ENCODE peak calls at places on chromosomes 12 and 14, in nine cellular contexts. V is GM23248, H is PC-9, P is psoas muscle, T is BE2C, Z is esophagus muscularis mucosa, U is hepatocyte, I is cardiac muscle cell, M is testis. B is an unnamed sample. For H3K4me1 and H3K27me3, the result is how much of the 10 kb centered on the place peaks cover.

GRCh38 chr14:88831285-88831684 is 6.8 kb downstream of the TTC8 start:
- DNase-seq in M (no peak), Z (no peak), U (no peak), V (peak), P (no peak), I (no peak), H (no peak), T (no peak), B (no peak)

GRCh38 chr12:92753976-92754885 is 51.4 kb downstream of the PLEKHG7 start:
- DNase-seq in V (no peak), T (no peak), P (no peak), I (no peak), M (no peak), Z (no peak), U (no peak), H (no peak), B (no peak)

GRCh38 chr12:68180792-68181744 is 21.5 kb upstream of the IFNG start:
- DNase-seq in Z (peak), U (peak), P (no peak), I (no peak), V (no peak), H (no peak), M (no peak), T (no peak), B (peak)

GRCh38 chr12:125645724-125646123 is 580.5 kb downstream of the AACS start:
- DNase-seq in I (peak), V (no peak), Z (no peak), T (no peak), U (no peak), H (no peak), P (no peak), M (no peak), B (no peak)

GRCh38 chr14:59123526-59123925 is 64.9 kb upstream of the DAAM1 start:
- DNase-seq in U (no peak), Z (no peak), T (no peak), M (no peak), I (no peak), H (no peak), P (no peak), V (peak), B (no peak)

GRCh38 chr14:104156142-104156541 is 17.8 kb downstream of the KIF26A start:
- DNase-seq in U (no peak), T (no peak), Z (no peak), P (no peak), V (no peak), H (no peak), M (no peak), I (no peak), B (no peak)

GRCh38 chr14:104161601-104162367 is 23.4 kb downstream of the KIF26A start:
- DNase-seq in H (no peak), Z (no peak), U (no peak), M (no peak), T (no peak), P (no peak), I (no peak), V (no peak), B (no peak)

GRCh38 chr12:47307680-47308399 is 228.1 kb upstream of the AMIGO2 start:
- DNase-seq in T (peak), H (peak), I (peak), Z (peak), U (peak), V (peak), M (peak), P (no peak), B (peak)

GRCh38 chr14:23217032-23217431 is 20.7 kb upstream of the RNF212B start:
- DNase-seq in P (no peak), M (no peak), U (no peak), H (no peak), I (no peak), T (no peak), Z (no peak), V (no peak), B (no peak)

GRCh38 chr12:119693006-119693405 is 25.1 kb downstream of the PRKAB1 start:
- DNase-seq in M (no peak), T (peak), H (no peak), Z (no peak), V (peak), P (no peak), U (peak), I (no peak), B (peak)

GRCh38 chr12:39451977-39452376 is 9.1 kb upstream of the KIF21A start:
- DNase-seq in T (no peak), U (no peak), M (no peak), H (no peak), I (no peak), P (no peak), V (no peak), Z (no peak), B (no peak)

GRCh38 chr12:89540586-89540985 is 14.7 kb upstream of the POC1B start:
- DNase-seq in I (no peak), P (no peak), Z (peak), V (no peak), M (no peak), U (no peak), T (no peak), H (no peak), B (no peak)

GRCh38 chr12:1655225-1655788 is 26.3 kb downstream of the WNT5B start:
- DNase-seq in T (no peak), V (peak), Z (no peak), H (no peak), M (no peak), U (no peak), I (no peak), P (no peak), B (peak)

GRCh38 chr12:132161046-132161781 is 17.0 kb downstream of the NOC4L start:
- DNase-seq in M (no peak), U (no peak), T (no peak), V (no peak), I (no peak), Z (no peak), H (no peak), P (no peak), B (no peak)

GRCh38 chr12:111937429-111937828 is 75.5 kb downstream of the TMEM116 start:
- DNase-seq in Z (no peak), U (no peak), H (no peak), P (no peak), T (no peak), M (no peak), V (peak), I (peak), B (no peak)

GRCh38 chr14:20934148-20934762 is 21.0 kb upstream of the RNASE2 start:
- DNase-seq in T (peak), Z (no peak), M (peak), V (peak), H (no peak), P (peak), I (peak), U (peak), B (no peak)

GRCh38 chr14:69299286-69300035 is 39.5 kb downstream of the GALNT16 start:
- DNase-seq in I (no peak), M (no peak), P (no peak), H (no peak), Z (no peak), T (no peak), V (peak), U (no peak), B (no peak)

GRCh38 chr14:68780358-68781160 is 12.3 kb downstream of the ZFP36L1 start:
- DNase-seq in U (peak), Z (no peak), T (no peak), V (peak), H (no peak), P (peak), I (no peak), M (peak), B (peak)

GRCh38 chr12:21849878-21850277 is 75.4 kb upstream of the KCNJ8 start:
- DNase-seq in H (no peak), V (no peak), U (no peak), T (no peak), P (no peak), Z (no peak), I (peak), M (no peak), B (no peak)

GRCh38 chr12:130973906-130974305 is 20.2 kb downstream of the ADGRD1 start:
- DNase-seq in P (no peak), Z (no peak), U (no peak), T (no peak), I (no peak), M (no peak), H (no peak), V (no peak), B (no peak)

GRCh38 chr14:64879635-64880381 is at the start of gene SPTB:
- DNase-seq in V (peak), P (peak), H (peak), Z (peak), I (peak), T (peak), M (peak), U (peak), B (peak)

GRCh38 chr12:107079172-107080011 is 14.0 kb downstream of the CRY1 start:
- DNase-seq in Z (no peak), T (no peak), P (no peak), U (peak), M (no peak), V (peak), H (no peak), I (peak), B (peak)

GRCh38 chr12:68106160-68106559 is 53.4 kb downstream of the IFNG start:
- DNase-seq in M (no peak), U (no peak), H (no peak), V (peak), I (no peak), P (no peak), Z (no peak), T (no peak), B (no peak)

GRCh38 chr12:47080725-47081502 is 1.2 kb upstream of the AMIGO2 start:
- DNase-seq in H (peak), I (peak), U (peak), V (peak), T (no peak), M (peak), P (peak), Z (no peak), B (peak)

GRCh38 chr12:96171905-96172304 is 22.3 kb upstream of the ELK3 start:
- DNase-seq in H (no peak), M (no peak), Z (no peak), P (no peak), V (no peak), U (no peak), T (no peak), I (no peak), B (peak)

GRCh38 chr12:9687228-9687627 is 17.7 kb downstream of the CLEC2D start:
- DNase-seq in H (peak), V (no peak), I (no peak), P (no peak), M (no peak), Z (no peak), T (no peak), U (no peak), B (no peak)

GRCh38 chr12:1776139-1776975 is 44.0 kb upstream of the LRTM2 start:
- DNase-seq in U (no peak), M (no peak), H (no peak), V (peak), I (no peak), Z (no peak), T (peak), P (no peak), B (no peak)

GRCh38 chr12:64187794-64188193 is 34.3 kb downstream of the KICS2 start:
- DNase-seq in Z (no peak), U (no peak), I (no peak), T (no peak), P (no peak), V (no peak), M (no peak), H (no peak), B (no peak)

GRCh38 chr12:107622005-107622404 is 63.6 kb upstream of the PWP1 start:
- DNase-seq in H (no peak), V (peak), U (no peak), Z (no peak), P (no peak), I (no peak), M (no peak), T (peak), B (peak)

GRCh38 chr12:111434049-111434448 is 28.3 kb downstream of the SH2B3 start:
- DNase-seq in P (no peak), H (no peak), T (no peak), Z (no peak), I (no peak), V (no peak), U (no peak), M (no peak), B (no peak)

GRCh38 chr12:108657130-108657745 is 23.5 kb upstream of the SELPLG start:
- DNase-seq in V (no peak), T (no peak), M (no peak), U (no peak), Z (no peak), I (no peak), H (no peak), P (no peak), B (peak)

GRCh38 chr12:130286741-130287140 is 50.9 kb upstream of the PIWIL1 start:
- DNase-seq in T (no peak), M (no peak), P (no peak), U (no peak), Z (no peak), V (no peak), H (no peak), I (no peak), B (no peak)

GRCh38 chr12:113169697-113170096 is 15.6 kb downstream of the DDX54 start:
- DNase-seq in H (no peak), T (no peak), Z (no peak), M (no peak), U (no peak), I (no peak), P (no peak), V (no peak), B (no peak)

GRCh38 chr12:113170457-113170856 is 14.8 kb downstream of the DDX54 start:
- DNase-seq in T (no peak), H (no peak), M (no peak), P (no peak), U (no peak), I (no peak), Z (no peak), V (no peak), B (no peak)

GRCh38 chr12:113172185-113172584 is 13.1 kb downstream of the DDX54 start:
- DNase-seq in U (no peak), M (no peak), I (no peak), Z (no peak), P (no peak), H (no peak), T (no peak), V (no peak), B (no peak)

GRCh38 chr12:113171543-113171942 is 13.7 kb downstream of the DDX54 start:
- DNase-seq in T (no peak), U (no peak), H (no peak), I (no peak), V (no peak), P (no peak), Z (no peak), M (no peak), B (no peak)

GRCh38 chr12:113170926-113171325 is 14.4 kb downstream of the DDX54 start:
- DNase-seq in U (no peak), M (no peak), Z (no peak), H (no peak), V (no peak), T (no peak), I (no peak), P (no peak), B (no peak)
- H3K4me1 ChIP-seq in U (under half), M (under half), Z (under half), H (under half), V (under half), T (under half), I (under half), P (under half), B (under half)

DNA sequence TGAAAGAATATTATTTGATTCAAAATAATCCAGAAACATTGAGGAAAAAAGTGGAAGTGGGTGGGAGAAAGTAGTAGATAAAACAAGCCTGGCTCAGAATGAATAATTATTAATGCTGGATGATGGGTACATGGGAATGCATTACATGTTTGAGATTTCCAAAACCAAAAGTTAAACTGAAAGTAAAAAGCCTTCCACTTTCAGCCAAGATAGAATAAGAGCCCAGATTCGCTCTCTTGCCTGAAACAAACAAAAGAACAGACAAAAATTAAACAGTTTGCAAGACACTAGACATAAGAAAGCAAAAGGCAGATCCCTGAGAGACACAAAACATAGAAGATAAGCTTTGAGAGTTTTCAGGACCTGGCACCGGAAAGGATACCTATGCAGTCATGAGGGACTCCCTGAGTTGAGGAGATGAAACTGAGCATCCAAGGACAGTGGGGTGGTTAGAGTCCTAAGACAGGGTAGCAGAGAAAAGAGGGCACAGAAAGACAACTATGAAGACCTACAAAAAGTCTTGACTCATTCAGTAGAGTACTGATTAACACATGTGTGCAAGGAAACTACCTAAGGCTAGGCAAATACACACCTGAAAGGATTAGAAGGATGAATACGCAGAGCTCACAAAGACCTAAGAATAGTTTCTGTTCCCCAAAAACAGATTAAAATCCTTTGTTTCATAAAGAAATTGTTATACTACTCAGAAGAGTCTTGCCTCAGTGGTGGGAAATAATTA is 54.1 kb downstream of the CEP83 start:
- DNase-seq in M (no peak), H (no peak), I (no peak), V (peak), P (no peak), T (no peak), U (no peak), Z (no peak), B (no peak)
- H3K4me3 ChIP-seq in M (no peak), H (no peak), I (no peak), V (peak), P (peak), T (no peak), U (no peak), Z (peak), B (no peak)

GRCh38 chr12:115583591-115583990 is 693.9 kb downstream of the MED13L start:
- DNase-seq in I (no peak), H (no peak), U (no peak), M (no peak), Z (no peak), V (no peak), P (no peak), T (no peak), B (no peak)

GRCh38 chr12:115584156-115584555 is 693.3 kb downstream of the MED13L start:
- DNase-seq in P (no peak), U (no peak), Z (no peak), H (no peak), M (no peak), T (peak), I (no peak), V (no peak), B (no peak)
- H3K27me3 ChIP-seq in P (under half), U (under half), Z (under half), H (half or more), M (under half), T (under half), I (under half), V (under half), B (under half)

GRCh38 chr14:53151867-53152626 is 1.1 kb downstream of the DDHD1 start:
- DNase-seq in Z (peak), H (peak), T (peak), M (peak), V (peak), I (peak), U (peak), P (peak), B (peak)

GRCh38 chr14:53152909-53153701 is at the start of gene DDHD1:
- DNase-seq in H (peak), U (peak), Z (peak), V (peak), I (peak), P (peak), T (peak), M (peak), B (peak)

GRCh38 chr14:53152627-53152908 is 555 bp downstream of the DDHD1 start:
- DNase-seq in V (peak), Z (no peak), P (no peak), U (no peak), M (no peak), T (no peak), I (no peak), H (no peak), B (no peak)

GRCh38 chr14:53149656-53150319 is 3.3 kb downstream of the DDHD1 start:
- DNase-seq in Z (no peak), V (no peak), H (no peak), U (no peak), T (no peak), M (no peak), P (no peak), I (no peak), B (no peak)

GRCh38 chr14:53151523-53151866 is 1.6 kb downstream of the DDHD1 start:
- DNase-seq in I (peak), T (no peak), P (no peak), Z (no peak), H (no peak), V (no peak), U (no peak), M (peak), B (no peak)
- H3K4me1 ChIP-seq in I (under half), T (under half), P (under half), Z (under half), H (under half), V (under half), U (under half), M (under half), B (under half)

B was measured in small intestine.